ENCODE peak calls at places on chromosomes 12 and 14, in nine cellular contexts. One of them, this sample, is unnamed.

GRCh38 chr12:28057856-28058615 is 85.5 kb upstream of the PTHLH start:
- DNase-seq in T-helper 1 cell: no peak
- DNase-seq in stimulated activated CD4-positive, alpha-beta T cell treated with anti-CD3 and anti-CD28 coated beads, Interleukin-4, amount 100 ng/mL, for 48 hours: no peak
- DNase-seq in EL: peak
- DNase-seq in heart left ventricle: no peak
- DNase-seq in fibroblast of lung: no peak
- DNase-seq in IMR-90: peak
- DNase-seq in NCI-H2029 treated with DMSO at 0.1 percent for 48 hours: no peak
- DNase-seq in amygdala: no peak
- DNase-seq in this sample: no peak

GRCh38 chr12:7642287-7642686 is 23.4 kb downstream of the APOBEC1 start:
- DNase-seq in T-helper 1 cell: no peak
- DNase-seq in stimulated activated CD4-positive, alpha-beta T cell treated with anti-CD3 and anti-CD28 coated beads, Interleukin-4, amount 100 ng/mL, for 48 hours: no peak
- DNase-seq in EL: no peak
- DNase-seq in heart left ventricle: no peak
- DNase-seq in fibroblast of lung: no peak
- DNase-seq in IMR-90: no peak
- DNase-seq in NCI-H2029 treated with DMSO at 0.1 percent for 48 hours: no peak
- DNase-seq in amygdala: no peak
- DNase-seq in this sample: no peak

GRCh38 chr12:28079539-28079938 is 107.0 kb upstream of the PTHLH start:
- DNase-seq in T-helper 1 cell: no peak
- DNase-seq in stimulated activated CD4-positive, alpha-beta T cell treated with anti-CD3 and anti-CD28 coated beads, Interleukin-4, amount 100 ng/mL, for 48 hours: no peak
- DNase-seq in EL: no peak
- DNase-seq in heart left ventricle: no peak
- DNase-seq in fibroblast of lung: no peak
- DNase-seq in IMR-90: no peak
- DNase-seq in NCI-H2029 treated with DMSO at 0.1 percent for 48 hours: no peak
- DNase-seq in amygdala: no peak
- DNase-seq in this sample: no peak

GRCh38 chr12:123471374-123472068 is 13.6 kb downstream of the SNRNP35 start:
- DNase-seq in T-helper 1 cell: no peak
- DNase-seq in stimulated activated CD4-positive, alpha-beta T cell treated with anti-CD3 and anti-CD28 coated beads, Interleukin-4, amount 100 ng/mL, for 48 hours: no peak
- DNase-seq in EL: peak
- DNase-seq in heart left ventricle: peak
- DNase-seq in fibroblast of lung: peak
- DNase-seq in IMR-90: peak
- DNase-seq in NCI-H2029 treated with DMSO at 0.1 percent for 48 hours: no peak
- DNase-seq in amygdala: no peak
- DNase-seq in this sample: peak

GRCh38 chr12:123571343-123571813 is 13.0 kb upstream of the TMED2 start:
- DNase-seq in T-helper 1 cell: no peak
- DNase-seq in stimulated activated CD4-positive, alpha-beta T cell treated with anti-CD3 and anti-CD28 coated beads, Interleukin-4, amount 100 ng/mL, for 48 hours: no peak
- DNase-seq in EL: peak
- DNase-seq in heart left ventricle: peak
- DNase-seq in fibroblast of lung: peak
- DNase-seq in IMR-90: peak
- DNase-seq in NCI-H2029 treated with DMSO at 0.1 percent for 48 hours: no peak
- DNase-seq in amygdala: no peak
- DNase-seq in this sample: peak

GRCh38 chr12:116153096-116153495 is 124.4 kb downstream of the MED13L start:
- DNase-seq in T-helper 1 cell: no peak
- DNase-seq in stimulated activated CD4-positive, alpha-beta T cell treated with anti-CD3 and anti-CD28 coated beads, Interleukin-4, amount 100 ng/mL, for 48 hours: no peak
- DNase-seq in EL: no peak
- DNase-seq in heart left ventricle: no peak
- DNase-seq in fibroblast of lung: no peak
- DNase-seq in IMR-90: no peak
- DNase-seq in NCI-H2029 treated with DMSO at 0.1 percent for 48 hours: no peak
- DNase-seq in amygdala: no peak
- DNase-seq in this sample: no peak

GRCh38 chr14:104437703-104438102 is 141.9 kb upstream of the C14orf180 start:
- DNase-seq in T-helper 1 cell: no peak
- DNase-seq in stimulated activated CD4-positive, alpha-beta T cell treated with anti-CD3 and anti-CD28 coated beads, Interleukin-4, amount 100 ng/mL, for 48 hours: no peak
- DNase-seq in EL: no peak
- DNase-seq in heart left ventricle: no peak
- DNase-seq in fibroblast of lung: no peak
- DNase-seq in IMR-90: no peak
- DNase-seq in NCI-H2029 treated with DMSO at 0.1 percent for 48 hours: no peak
- DNase-seq in amygdala: no peak
- DNase-seq in this sample: no peak

GRCh38 chr12:40032433-40033259 is 73.2 kb downstream of the SLC2A13 start:
- DNase-seq in T-helper 1 cell: no peak
- DNase-seq in stimulated activated CD4-positive, alpha-beta T cell treated with anti-CD3 and anti-CD28 coated beads, Interleukin-4, amount 100 ng/mL, for 48 hours: no peak
- DNase-seq in EL: no peak
- DNase-seq in heart left ventricle: no peak
- DNase-seq in fibroblast of lung: no peak
- DNase-seq in IMR-90: no peak
- DNase-seq in NCI-H2029 treated with DMSO at 0.1 percent for 48 hours: no peak
- DNase-seq in amygdala: no peak
- DNase-seq in this sample: no peak

GRCh38 chr12:89073027-89073398 is 279.3 kb downstream of the DUSP6 start:
- DNase-seq in T-helper 1 cell: no peak
- DNase-seq in stimulated activated CD4-positive, alpha-beta T cell treated with anti-CD3 and anti-CD28 coated beads, Interleukin-4, amount 100 ng/mL, for 48 hours: no peak
- DNase-seq in EL: peak
- DNase-seq in heart left ventricle: no peak
- DNase-seq in fibroblast of lung: peak
- DNase-seq in IMR-90: peak
- DNase-seq in NCI-H2029 treated with DMSO at 0.1 percent for 48 hours: peak
- DNase-seq in amygdala: no peak
- DNase-seq in this sample: peak

GRCh38 chr12:64672925-64673409 is 62.7 kb downstream of the RASSF3 start:
- DNase-seq in T-helper 1 cell: peak
- DNase-seq in stimulated activated CD4-positive, alpha-beta T cell treated with anti-CD3 and anti-CD28 coated beads, Interleukin-4, amount 100 ng/mL, for 48 hours: no peak
- DNase-seq in EL: peak
- DNase-seq in heart left ventricle: peak
- DNase-seq in fibroblast of lung: peak
- DNase-seq in IMR-90: peak
- DNase-seq in NCI-H2029 treated with DMSO at 0.1 percent for 48 hours: peak
- DNase-seq in amygdala: no peak
- DNase-seq in this sample: no peak

GRCh38 chr12:9634177-9634803 is 26.6 kb upstream of the KLRB1 start:
- DNase-seq in T-helper 1 cell: peak
- DNase-seq in stimulated activated CD4-positive, alpha-beta T cell treated with anti-CD3 and anti-CD28 coated beads, Interleukin-4, amount 100 ng/mL, for 48 hours: peak
- DNase-seq in EL: peak
- DNase-seq in heart left ventricle: no peak
- DNase-seq in fibroblast of lung: peak
- DNase-seq in IMR-90: peak
- DNase-seq in NCI-H2029 treated with DMSO at 0.1 percent for 48 hours: no peak
- DNase-seq in amygdala: no peak
- DNase-seq in this sample: no peak

GRCh38 chr14:92380582-92380981 is 57.6 kb downstream of the SLC24A4 start:
- DNase-seq in T-helper 1 cell: no peak
- DNase-seq in stimulated activated CD4-positive, alpha-beta T cell treated with anti-CD3 and anti-CD28 coated beads, Interleukin-4, amount 100 ng/mL, for 48 hours: no peak
- DNase-seq in EL: no peak
- DNase-seq in heart left ventricle: no peak
- DNase-seq in fibroblast of lung: no peak
- DNase-seq in IMR-90: no peak
- DNase-seq in NCI-H2029 treated with DMSO at 0.1 percent for 48 hours: no peak
- DNase-seq in amygdala: no peak
- DNase-seq in this sample: no peak

GRCh38 chr14:95354834-95355233 is 35.1 kb upstream of the CLMN start:
- DNase-seq in T-helper 1 cell: no peak
- DNase-seq in stimulated activated CD4-positive, alpha-beta T cell treated with anti-CD3 and anti-CD28 coated beads, Interleukin-4, amount 100 ng/mL, for 48 hours: no peak
- DNase-seq in EL: no peak
- DNase-seq in heart left ventricle: no peak
- DNase-seq in fibroblast of lung: no peak
- DNase-seq in IMR-90: no peak
- DNase-seq in NCI-H2029 treated with DMSO at 0.1 percent for 48 hours: no peak
- DNase-seq in amygdala: no peak
- DNase-seq in this sample: no peak

GRCh38 chr12:44053550-44054243 is 217.8 kb downstream of the TMEM117 start:
- DNase-seq in T-helper 1 cell: no peak
- DNase-seq in stimulated activated CD4-positive, alpha-beta T cell treated with anti-CD3 and anti-CD28 coated beads, Interleukin-4, amount 100 ng/mL, for 48 hours: no peak
- DNase-seq in EL: no peak
- DNase-seq in heart left ventricle: no peak
- DNase-seq in fibroblast of lung: peak
- DNase-seq in IMR-90: peak
- DNase-seq in NCI-H2029 treated with DMSO at 0.1 percent for 48 hours: no peak
- DNase-seq in amygdala: no peak
- DNase-seq in this sample: peak

GRCh38 chr12:13947237-13947945 is 34.0 kb downstream of the GRIN2B start:
- DNase-seq in T-helper 1 cell: no peak
- DNase-seq in stimulated activated CD4-positive, alpha-beta T cell treated with anti-CD3 and anti-CD28 coated beads, Interleukin-4, amount 100 ng/mL, for 48 hours: no peak
- DNase-seq in EL: no peak
- DNase-seq in heart left ventricle: no peak
- DNase-seq in fibroblast of lung: no peak
- DNase-seq in IMR-90: no peak
- DNase-seq in NCI-H2029 treated with DMSO at 0.1 percent for 48 hours: no peak
- DNase-seq in amygdala: no peak
- DNase-seq in this sample: no peak

GRCh38 chr12:39533951-39534350 is 85.7 kb downstream of the ABCD2 start:
- DNase-seq in T-helper 1 cell: no peak
- DNase-seq in stimulated activated CD4-positive, alpha-beta T cell treated with anti-CD3 and anti-CD28 coated beads, Interleukin-4, amount 100 ng/mL, for 48 hours: no peak
- DNase-seq in EL: no peak
- DNase-seq in heart left ventricle: no peak
- DNase-seq in fibroblast of lung: no peak
- DNase-seq in IMR-90: no peak
- DNase-seq in NCI-H2029 treated with DMSO at 0.1 percent for 48 hours: no peak
- DNase-seq in amygdala: no peak
- DNase-seq in this sample: no peak